ENCODE peak calls at places on chromosomes 5 and 9, in five cellular contexts. B, S, Z, C and H are unnamed samples.

GRCh38 chr5:57243286-57244137 is 69.7 kb downstream of the GPBP1 start:
- DNase-seq in B (no peak), S (no peak), Z (no peak), C (no peak), H (no peak)

GRCh38 chr9:93852728-93853127 is 102.4 kb downstream of the BARX1 start:
- DNase-seq in B (no peak), S (no peak), Z (no peak), C (no peak), H (no peak)

GRCh38 chr9:135985889-135986288 is 24.7 kb upstream of the UBAC1 start:
- DNase-seq in B (no peak), S (no peak), Z (no peak), C (no peak), H (no peak)

GRCh38 chr9:114300846-114301797 is 21.8 kb upstream of the ORM1 start:
- DNase-seq in B (no peak), S (peak), Z (peak), C (no peak), H (no peak)

GRCh38 chr9:32524558-32525461 is 1.2 kb downstream of the RIGI start:
- DNase-seq in B (no peak), S (no peak), Z (no peak), C (peak), H (peak)

GRCh38 chr9:135886147-135886981 is 21.0 kb downstream of the CAMSAP1 start:
- DNase-seq in B (no peak), S (no peak), Z (no peak), C (peak), H (no peak)

GRCh38 chr9:27528886-27529315 is 713 bp downstream of the MOB3B start:
- DNase-seq in B (no peak), S (peak), Z (peak), C (peak), H (peak)

GRCh38 chr9:37187269-37187668 is 66.9 kb downstream of the ZCCHC7 start:
- DNase-seq in B (no peak), S (no peak), Z (no peak), C (no peak), H (no peak)

GRCh38 chr5:7802855-7803254 is 48.1 kb downstream of the CFAP90 start:
- DNase-seq in B (no peak), S (no peak), Z (no peak), C (peak), H (no peak)

GRCh38 chr9:34993502-34994428 is 4.2 kb downstream of the DNAJB5 start:
- DNase-seq in B (peak), S (peak), Z (no peak), C (peak), H (peak)

GRCh38 chr5:147554285-147554817 is 44.5 kb upstream of the DPYSL3 start:
- DNase-seq in B (peak), S (no peak), Z (no peak), C (peak), H (peak)

GRCh38 chr5:141880961-141881801 is 3.0 kb upstream of the PCDH1 start:
- DNase-seq in B (no peak), S (peak), Z (no peak), C (peak), H (no peak)

GRCh38 chr5:72955143-72955767 is 586 bp upstream of the FCHO2 start:
- DNase-seq in B (no peak), S (no peak), Z (peak), C (peak), H (no peak)

GRCh38 chr5:7877851-7878250 is 8.9 kb downstream of the MTRR start:
- DNase-seq in B (peak), S (no peak), Z (no peak), C (no peak), H (peak)

GRCh38 chr5:1280177-1281037 is 14.5 kb downstream of the TERT start:
- DNase-seq in B (no peak), S (peak), Z (peak), C (no peak), H (no peak)

GRCh38 chr5:71475788-71476384 is 20.4 kb downstream of the BDP1 start:
- DNase-seq in B (peak), S (no peak), Z (no peak), C (peak), H (peak)

GRCh38 chr5:56706504-56706903 is 108.8 kb upstream of the MAP3K1 start:
- DNase-seq in B (no peak), S (no peak), Z (no peak), C (no peak), H (no peak)

GRCh38 chr5:159951387-159951786 is 35.1 kb downstream of the ADRA1B start:
- DNase-seq in B (peak), S (no peak), Z (no peak), C (no peak), H (no peak)

GRCh38 chr5:125451622-125452021 is 705.2 kb upstream of the ZNF608 start:
- DNase-seq in B (no peak), S (no peak), Z (no peak), C (no peak), H (no peak)

GRCh38 chr5:163705983-163706771 is 200.8 kb downstream of the MAT2B start:
- DNase-seq in B (peak), S (no peak), Z (no peak), C (peak), H (peak)

GRCh38 chr5:42940853-42941252 is 99.3 kb downstream of the ANXA2R start:
- DNase-seq in B (no peak), S (no peak), Z (no peak), C (no peak), H (no peak)

GRCh38 chr5:73379435-73379834 is 69.1 kb downstream of the FOXD1 start:
- DNase-seq in B (no peak), S (no peak), Z (no peak), C (no peak), H (no peak)

GRCh38 chr5:11904270-11904906 is at the start of gene CTNND2:
- DNase-seq in B (no peak), S (no peak), Z (peak), C (peak), H (no peak)

GRCh38 chr9:70485273-70485858 is 70.9 kb upstream of the KLF9 start:
- DNase-seq in B (no peak), S (no peak), Z (no peak), C (no peak), H (peak)

GRCh38 chr5:136375920-136376319 is 10.6 kb upstream of the TRPC7 start:
- DNase-seq in B (no peak), S (no peak), Z (no peak), C (peak), H (no peak)

GRCh38 chr5:136374638-136375037 is 9.3 kb upstream of the TRPC7 start:
- DNase-seq in B (no peak), S (no peak), Z (no peak), C (no peak), H (no peak)

DNA sequence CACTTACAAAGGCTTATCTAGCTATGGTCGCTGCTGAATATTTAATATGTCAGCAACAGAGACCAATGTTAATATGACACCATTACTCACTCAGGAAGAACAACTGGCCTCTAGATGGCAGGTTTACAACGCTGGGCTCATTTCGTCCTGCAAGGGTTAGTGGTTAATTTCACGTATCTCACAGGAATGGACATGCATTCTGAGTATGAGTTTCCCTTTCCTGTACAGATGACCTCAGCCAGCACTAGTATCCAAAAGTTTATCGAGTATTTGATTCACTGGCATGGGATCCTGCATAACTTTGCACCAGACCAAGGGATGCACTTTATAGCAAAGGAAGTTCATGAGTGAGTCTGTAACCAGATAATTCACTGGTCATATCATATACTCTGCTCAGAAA is 8.7 kb upstream of the TRPC7 start:
- DNase-seq in B (peak), S (no peak), Z (no peak), C (peak), H (peak)
- TF ChIP-seq CTCF in B (peak), S (no peak), Z (no peak), C (peak), H (peak)

GRCh38 chr5:103340717-103341397 is 82.3 kb downstream of the MACIR start:
- DNase-seq in B (peak), S (no peak), Z (no peak), C (no peak), H (no peak)
- H3K4me3 ChIP-seq in B (no peak), S (no peak), Z (no peak), C (no peak), H (no peak)

GRCh38 chr9:73565833-73566465 is 414.3 kb downstream of the ANXA1 start:
- DNase-seq in B (no peak), S (no peak), Z (no peak), C (peak), H (peak)
- TF ChIP-seq CTCF in B (peak), S (no peak), Z (peak), C (peak), H (peak)

GRCh38 chr9:86940774-86941173 is 6.5 kb downstream of the GAS1 start:
- DNase-seq in B (no peak), S (no peak), Z (no peak), C (no peak), H (no peak)
- H3K4me3 ChIP-seq in B (no peak), S (no peak), Z (no peak), C (no peak), H (no peak)

GRCh38 chr9:1434082-1434481 is 383.9 kb downstream of the DMRT2 start:
- DNase-seq in B (no peak), S (no peak), Z (no peak), C (peak), H (no peak)

GRCh38 chr9:1427856-1428255 is 377.7 kb downstream of the DMRT2 start:
- DNase-seq in B (no peak), S (no peak), Z (no peak), C (no peak), H (no peak)

DNA sequence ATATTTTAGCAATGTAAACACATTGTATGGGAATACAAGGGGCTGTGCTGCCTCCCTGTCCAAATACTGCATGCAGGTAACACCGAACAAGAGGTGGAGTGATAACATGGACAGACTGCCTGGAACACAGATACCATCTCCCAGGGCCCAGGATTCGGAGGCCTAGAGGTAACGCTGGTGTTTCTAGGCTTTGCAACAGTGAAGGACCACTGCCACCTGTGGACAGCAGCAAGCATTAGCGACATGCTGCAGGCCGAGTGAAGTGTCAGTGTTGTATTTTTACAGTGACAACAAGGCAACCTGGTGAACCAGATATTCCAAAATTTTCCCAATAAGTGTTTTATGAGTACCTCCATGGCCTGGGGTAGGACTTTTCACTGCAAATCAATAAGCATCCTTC is 379.2 kb downstream of the DMRT2 start:
- DNase-seq in B (no peak), S (no peak), Z (no peak), C (peak), H (peak)
- TF ChIP-seq CTCF in B (no peak), S (no peak), Z (no peak), C (peak), H (no peak)

GRCh38 chr5:99694884-99695283 is 766.1 kb upstream of the CHD1 start:
- DNase-seq in B (no peak), S (no peak), Z (peak), C (no peak), H (no peak)
- H3K4me3 ChIP-seq in B (no peak), S (no peak), Z (no peak), C (no peak), H (peak)

GRCh38 chr5:9387879-9388278 is 158.0 kb downstream of the SEMA5A start:
- DNase-seq in B (peak), S (no peak), Z (no peak), C (no peak), H (no peak)
- TF ChIP-seq CTCF in B (peak), S (no peak), Z (no peak), C (no peak), H (no peak)

GRCh38 chr5:156328766-156329165 is 1.8 kb downstream of the SGCD start:
- DNase-seq in B (no peak), S (no peak), Z (no peak), C (no peak), H (no peak)

GRCh38 chr5:156326718-156327259 is at the start of gene SGCD:
- DNase-seq in B (peak), S (peak), Z (peak), C (peak), H (peak)

GRCh38 chr5:156327306-156327705 is 342 bp downstream of the SGCD start:
- DNase-seq in B (no peak), S (no peak), Z (no peak), C (no peak), H (peak)

GRCh38 chr5:156329197-156329611 is 2.2 kb downstream of the SGCD start:
- DNase-seq in B (no peak), S (no peak), Z (no peak), C (no peak), H (no peak)

GRCh38 chr5:156328176-156328575 is 1.2 kb downstream of the SGCD start:
- DNase-seq in B (peak), S (no peak), Z (no peak), C (no peak), H (no peak)
- H3K4me3 ChIP-seq in B (peak), S (peak), Z (peak), C (no peak), H (no peak)

GRCh38 chr9:69149321-69149807 is 24.7 kb upstream of the TJP2 start:
- DNase-seq in B (peak), S (no peak), Z (no peak), C (peak), H (peak)
- TF ChIP-seq CTCF in B (peak), S (peak), Z (peak), C (peak), H (peak)